ENCODE peak calls at places on chromosomes 6 and 20, in ten cellular contexts. One of them, this sample, is unnamed.
A peak's percentile ranks its signal among the peaks of the same experiment; 100 is the strongest.

GRCh38 chr6:5181494-5182287 is 79.1 kb downstream of the LYRM4 start:
- DNase-seq in hepatocyte: peak; percentile 16
- DNase-seq in uterus: no peak
- DNase-seq in left lung: no peak
- DNase-seq in AG09309: no peak
- DNase-seq in cardiac muscle cell: no peak
- DNase-seq in tibial nerve: no peak
- DNase-seq in IMR-90: no peak
- DNase-seq in HepG2: no peak
- DNase-seq in astrocyte of the cerebellum: no peak
- DNase-seq in this sample: no peak

GRCh38 chr6:168249746-168250145 is 69.8 kb downstream of the DACT2 start:
- DNase-seq in hepatocyte: no peak
- DNase-seq in astrocyte of the cerebellum: no peak
- DNase-seq in cardiac muscle cell: no peak
- DNase-seq in tibial nerve: no peak
- DNase-seq in AG09309: no peak
- DNase-seq in left lung: no peak
- DNase-seq in HepG2: no peak
- DNase-seq in uterus: no peak
- DNase-seq in IMR-90: no peak
- DNase-seq in this sample: no peak

GRCh38 chr6:142322066-142322465 is 20.3 kb downstream of the ADGRG6 start:
- DNase-seq in astrocyte of the cerebellum: no peak
- DNase-seq in tibial nerve: no peak
- DNase-seq in cardiac muscle cell: no peak
- DNase-seq in uterus: no peak
- DNase-seq in hepatocyte: no peak
- DNase-seq in left lung: no peak
- DNase-seq in HepG2: no peak
- DNase-seq in IMR-90: no peak
- DNase-seq in AG09309: no peak
- DNase-seq in this sample: no peak

GRCh38 chr20:57342829-57343228 is 8.2 kb upstream of the RAE1 start:
- DNase-seq in tibial nerve: no peak
- DNase-seq in cardiac muscle cell: no peak
- DNase-seq in IMR-90: peak; percentile 10
- DNase-seq in uterus: no peak
- DNase-seq in AG09309: peak; percentile 4
- DNase-seq in astrocyte of the cerebellum: no peak
- DNase-seq in left lung: no peak
- DNase-seq in HepG2: no peak
- DNase-seq in hepatocyte: no peak
- DNase-seq in this sample: peak; percentile 20

GRCh38 chr6:31765910-31766794 is 3.7 kb downstream of the SAPCD1 start:
- DNase-seq in left lung: peak; percentile 73
- DNase-seq in uterus: no peak
- DNase-seq in hepatocyte: no peak
- DNase-seq in IMR-90: no peak
- DNase-seq in cardiac muscle cell: peak; percentile 56
- DNase-seq in tibial nerve: no peak
- DNase-seq in AG09309: no peak
- DNase-seq in astrocyte of the cerebellum: no peak
- DNase-seq in HepG2: peak; percentile 67
- DNase-seq in this sample: no peak

GRCh38 chr6:161266866-161267265 is 7.0 kb downstream of the AGPAT4 start:
- DNase-seq in AG09309: no peak
- DNase-seq in HepG2: no peak
- DNase-seq in uterus: no peak
- DNase-seq in IMR-90: no peak
- DNase-seq in hepatocyte: no peak
- DNase-seq in astrocyte of the cerebellum: no peak
- DNase-seq in cardiac muscle cell: no peak
- DNase-seq in left lung: no peak
- DNase-seq in tibial nerve: no peak
- DNase-seq in this sample: no peak

GRCh38 chr20:49823152-49823847 is 10.7 kb downstream of the SLC9A8 start:
- DNase-seq in hepatocyte: no peak
- DNase-seq in uterus: no peak
- DNase-seq in cardiac muscle cell: no peak
- DNase-seq in HepG2: no peak
- DNase-seq in IMR-90: no peak
- DNase-seq in astrocyte of the cerebellum: no peak
- DNase-seq in AG09309: no peak
- DNase-seq in left lung: no peak
- DNase-seq in tibial nerve: no peak
- DNase-seq in this sample: no peak

GRCh38 chr20:31500527-31500926 is 13.7 kb upstream of the HM13 start:
- DNase-seq in IMR-90: no peak
- DNase-seq in uterus: no peak
- DNase-seq in AG09309: no peak
- DNase-seq in hepatocyte: no peak
- DNase-seq in HepG2: no peak
- DNase-seq in astrocyte of the cerebellum: no peak
- DNase-seq in tibial nerve: no peak
- DNase-seq in left lung: no peak
- DNase-seq in cardiac muscle cell: no peak
- DNase-seq in this sample: no peak

GRCh38 chr20:4021905-4022304 is 6.5 kb upstream of the RNF24 start:
- DNase-seq in hepatocyte: no peak
- DNase-seq in AG09309: no peak
- DNase-seq in tibial nerve: no peak
- DNase-seq in uterus: no peak
- DNase-seq in IMR-90: peak; percentile 58
- DNase-seq in HepG2: no peak
- DNase-seq in left lung: no peak
- DNase-seq in astrocyte of the cerebellum: no peak
- DNase-seq in cardiac muscle cell: no peak
- DNase-seq in this sample: no peak

GRCh38 chr6:148529010-148529409 is 186.4 kb downstream of the SASH1 start:
- DNase-seq in left lung: no peak
- DNase-seq in AG09309: no peak
- DNase-seq in tibial nerve: no peak
- DNase-seq in uterus: no peak
- DNase-seq in IMR-90: no peak
- DNase-seq in cardiac muscle cell: no peak
- DNase-seq in HepG2: no peak
- DNase-seq in astrocyte of the cerebellum: no peak
- DNase-seq in hepatocyte: no peak
- DNase-seq in this sample: no peak

GRCh38 chr20:21498646-21499045 is 15.2 kb downstream of the NKX2-2 start:
- DNase-seq in uterus: no peak
- DNase-seq in HepG2: no peak
- DNase-seq in tibial nerve: no peak
- DNase-seq in left lung: peak; percentile 46
- DNase-seq in hepatocyte: no peak
- DNase-seq in AG09309: no peak
- DNase-seq in cardiac muscle cell: no peak
- DNase-seq in astrocyte of the cerebellum: no peak
- DNase-seq in IMR-90: no peak
- DNase-seq in this sample: no peak

GRCh38 chr6:142542704-142543233 is 241.0 kb downstream of the ADGRG6 start:
- DNase-seq in left lung: no peak
- DNase-seq in IMR-90: peak; percentile 81
- DNase-seq in uterus: peak; percentile 70
- DNase-seq in HepG2: no peak
- DNase-seq in AG09309: peak; percentile 64
- DNase-seq in astrocyte of the cerebellum: peak; percentile 8
- DNase-seq in cardiac muscle cell: no peak
- DNase-seq in hepatocyte: peak; percentile 61
- DNase-seq in tibial nerve: peak; percentile 40
- DNase-seq in this sample: peak; percentile 70

GRCh38 chr20:10495173-10495572 is 60.1 kb downstream of the SLX4IP start:
- DNase-seq in AG09309: no peak
- DNase-seq in HepG2: no peak
- DNase-seq in hepatocyte: no peak
- DNase-seq in cardiac muscle cell: no peak
- DNase-seq in left lung: no peak
- DNase-seq in tibial nerve: no peak
- DNase-seq in IMR-90: no peak
- DNase-seq in uterus: no peak
- DNase-seq in astrocyte of the cerebellum: no peak
- DNase-seq in this sample: no peak

DNA sequence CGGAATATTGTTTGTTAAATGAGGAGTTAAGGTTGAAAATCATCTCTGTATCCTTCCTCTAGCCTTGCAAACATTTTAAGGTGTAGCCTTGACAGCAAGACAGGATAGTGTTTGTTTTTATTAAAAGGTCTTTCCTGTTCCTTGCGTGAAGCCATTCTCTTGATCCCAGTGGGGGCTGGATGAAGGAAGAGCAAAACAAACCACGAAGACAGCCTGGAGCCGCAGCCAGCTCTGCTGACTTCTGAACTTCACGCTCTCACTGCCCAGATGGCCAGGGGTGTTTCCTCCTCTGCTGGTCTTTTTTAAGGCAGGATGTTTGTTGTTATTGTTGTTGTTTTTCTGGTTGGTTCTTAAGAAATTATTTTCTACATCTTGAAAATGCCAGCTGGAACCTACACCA is 156.4 kb downstream of the MTHFD1L start:
- DNase-seq in tibial nerve: no peak
- DNase-seq in left lung: no peak
- DNase-seq in uterus: no peak
- DNase-seq in astrocyte of the cerebellum: no peak
- DNase-seq in IMR-90: peak; percentile 43
- DNase-seq in cardiac muscle cell: no peak
- DNase-seq in HepG2: no peak
- DNase-seq in hepatocyte: no peak
- DNase-seq in AG09309: no peak
- DNase-seq in this sample: no peak
- H3K4me3 ChIP-seq in tibial nerve: no peak overlapping the region
- H3K4me3 ChIP-seq in left lung: no peak overlapping the region
- H3K4me3 ChIP-seq in uterus: no peak overlapping the region
- H3K4me3 ChIP-seq in astrocyte of the cerebellum: no peak overlapping the region
- H3K4me3 ChIP-seq in IMR-90: no peak overlapping the region
- H3K4me3 ChIP-seq in cardiac muscle cell: no peak overlapping the region
- H3K4me3 ChIP-seq in HepG2: no peak overlapping the region
- H3K4me3 ChIP-seq in hepatocyte: no peak overlapping the region
- H3K4me3 ChIP-seq in AG09309: no peak overlapping the region
- H3K4me3 ChIP-seq in this sample: no peak overlapping the region

DNA sequence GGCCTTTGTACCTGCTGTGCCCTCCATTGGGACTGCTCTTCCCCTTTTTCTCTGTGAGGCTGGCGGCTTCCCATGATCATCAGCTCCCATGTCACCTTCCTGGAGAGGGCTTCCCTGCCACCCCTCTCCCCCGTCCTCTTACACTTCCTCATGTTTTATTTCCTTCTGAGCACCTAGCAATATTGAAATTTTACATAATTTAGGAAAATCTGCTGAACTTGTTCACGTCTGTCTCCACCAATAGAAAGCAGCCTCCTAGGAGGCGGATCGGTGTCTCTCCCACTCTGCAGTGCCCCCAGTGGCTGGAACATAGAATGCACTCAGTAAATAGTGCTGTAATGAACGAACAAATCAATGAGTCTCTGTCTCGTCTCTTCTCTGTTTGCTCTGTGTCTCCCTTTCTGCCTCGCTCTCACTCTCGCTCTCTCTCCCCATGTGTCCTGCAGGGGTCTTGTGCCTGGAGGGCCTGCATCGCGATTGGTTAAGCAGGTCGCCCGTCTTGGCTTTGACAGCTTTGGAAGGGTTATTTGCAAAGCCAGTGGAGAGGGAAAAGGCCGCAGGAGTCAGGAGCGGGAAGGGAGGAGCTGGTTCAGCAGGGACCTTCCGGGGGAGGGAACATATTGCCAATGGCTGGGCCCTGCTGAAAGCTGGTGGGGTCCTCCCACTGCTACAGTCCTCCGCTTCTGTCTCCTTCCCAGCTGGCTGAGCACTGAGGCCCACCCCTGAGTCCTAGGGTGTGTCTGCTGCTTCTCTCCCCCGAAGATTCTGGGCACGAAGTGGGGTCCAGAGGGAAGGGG is 12.1 kb upstream of the OCSTAMP start:
- DNase-seq in uterus: peak; percentile 63
- DNase-seq in HepG2: peak; percentile 87
- DNase-seq in left lung: no peak
- DNase-seq in AG09309: peak; percentile 16
- DNase-seq in cardiac muscle cell: peak; percentile 76
- DNase-seq in astrocyte of the cerebellum: peak; percentile 5
- DNase-seq in tibial nerve: peak; percentile 95
- DNase-seq in IMR-90: peak; percentile 64
- DNase-seq in hepatocyte: peak; percentile 78
- DNase-seq in this sample: peak; percentile 62
- H3K4me3 ChIP-seq in uterus: peak overlapping the region; percentile 1
- H3K4me3 ChIP-seq in HepG2: peak overlapping the region; percentile 24
- H3K4me3 ChIP-seq in left lung: peak overlapping the region; percentile 17
- H3K4me3 ChIP-seq in AG09309: peak overlapping the region; percentile 25
- H3K4me3 ChIP-seq in cardiac muscle cell: no peak overlapping the region
- H3K4me3 ChIP-seq in astrocyte of the cerebellum: no peak overlapping the region
- H3K4me3 ChIP-seq in tibial nerve: peak overlapping the region; percentile 34
- H3K4me3 ChIP-seq in IMR-90: peak overlapping the region; percentile 29
- H3K4me3 ChIP-seq in hepatocyte: no peak overlapping the region
- H3K4me3 ChIP-seq in this sample: peak overlapping the region; percentile 43

DNA sequence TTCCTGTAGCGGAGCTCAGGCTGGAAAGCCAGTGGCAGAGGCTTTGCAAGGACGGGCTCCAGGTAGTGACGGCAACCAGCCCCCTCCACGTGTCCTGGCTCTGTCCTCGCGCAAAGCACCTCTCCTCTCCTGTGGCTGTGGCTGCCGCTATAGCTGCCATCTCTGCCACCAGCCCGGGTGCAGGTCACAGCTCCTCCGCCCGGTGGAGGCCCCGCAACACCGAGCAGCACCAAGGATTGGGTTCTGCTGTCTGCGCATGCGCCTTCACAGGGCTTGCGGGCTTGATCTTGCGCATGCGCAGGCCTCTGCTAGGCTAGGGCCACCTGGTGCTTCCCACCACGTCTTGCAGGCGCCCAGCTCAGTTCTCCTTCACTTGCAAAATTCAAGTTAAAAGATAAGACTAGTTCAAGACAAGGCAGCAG is 625.4 kb downstream of the QKI start:
- DNase-seq in cardiac muscle cell: no peak
- DNase-seq in AG09309: no peak
- DNase-seq in astrocyte of the cerebellum: no peak
- DNase-seq in HepG2: no peak
- DNase-seq in hepatocyte: no peak
- DNase-seq in IMR-90: no peak
- DNase-seq in uterus: peak; percentile 24
- DNase-seq in left lung: peak; percentile 81
- DNase-seq in tibial nerve: no peak
- DNase-seq in this sample: no peak
- H3K4me3 ChIP-seq in cardiac muscle cell: no peak overlapping the region
- H3K4me3 ChIP-seq in AG09309: no peak overlapping the region
- H3K4me3 ChIP-seq in astrocyte of the cerebellum: no peak overlapping the region
- H3K4me3 ChIP-seq in HepG2: no peak overlapping the region
- H3K4me3 ChIP-seq in hepatocyte: no peak overlapping the region
- H3K4me3 ChIP-seq in IMR-90: no peak overlapping the region
- H3K4me3 ChIP-seq in uterus: no peak overlapping the region
- H3K4me3 ChIP-seq in left lung: no peak overlapping the region
- H3K4me3 ChIP-seq in tibial nerve: no peak overlapping the region
- H3K4me3 ChIP-seq in this sample: peak overlapping the region; percentile 17

DNA sequence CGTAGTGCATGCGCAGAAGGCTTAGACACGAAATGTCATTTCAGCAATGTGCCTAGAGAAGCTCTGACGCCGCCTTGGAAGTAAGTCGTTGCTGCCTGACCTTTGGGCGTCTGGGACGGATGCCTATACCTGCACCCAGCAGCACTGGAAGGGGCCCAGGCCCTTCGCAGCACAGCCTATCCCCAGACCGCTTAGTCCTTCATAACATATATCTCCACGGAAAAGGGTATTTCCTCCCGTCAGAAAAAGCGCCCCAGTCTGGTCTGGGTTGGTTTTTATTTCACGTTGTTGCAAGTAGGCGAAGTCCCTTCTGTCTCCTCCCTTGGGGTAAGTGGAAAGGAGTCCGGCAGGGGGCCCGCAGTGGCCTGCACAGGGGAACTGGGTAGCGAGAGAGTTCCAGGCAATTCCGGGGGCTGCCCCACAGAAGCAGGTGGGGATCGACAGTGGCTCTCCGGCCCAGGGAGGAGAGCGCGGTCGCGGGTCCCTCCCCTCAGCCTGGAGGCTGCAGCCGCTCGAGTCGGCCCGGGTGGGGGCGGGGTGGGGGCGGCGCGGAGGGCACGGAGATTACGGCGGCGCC is 558 bp upstream of the EYA4 start:
- DNase-seq in AG09309: no peak
- DNase-seq in HepG2: no peak
- DNase-seq in tibial nerve: no peak
- DNase-seq in left lung: peak; percentile 65
- DNase-seq in hepatocyte: peak; percentile 21
- DNase-seq in cardiac muscle cell: peak; percentile 46
- DNase-seq in IMR-90: peak; percentile 75
- DNase-seq in uterus: no peak
- DNase-seq in astrocyte of the cerebellum: no peak
- DNase-seq in this sample: no peak
- H3K4me3 ChIP-seq in AG09309: no peak overlapping the region
- H3K4me3 ChIP-seq in HepG2: no peak overlapping the region
- H3K4me3 ChIP-seq in tibial nerve: peak overlapping the region; percentile 36
- H3K4me3 ChIP-seq in left lung: peak overlapping the region; percentile 32
- H3K4me3 ChIP-seq in hepatocyte: peak overlapping the region; percentile 30
- H3K4me3 ChIP-seq in cardiac muscle cell: peak overlapping the region; percentile 43
- H3K4me3 ChIP-seq in IMR-90: peak overlapping the region; percentile 77
- H3K4me3 ChIP-seq in uterus: peak overlapping the region; percentile 12
- H3K4me3 ChIP-seq in astrocyte of the cerebellum: peak overlapping the region; percentile 55
- H3K4me3 ChIP-seq in this sample: peak overlapping the region; percentile 54

This sample was measured in brain microvascular endothelial cell.